ENCODE peak calls at places on chromosome 18, in seven cellular contexts. One of them, this sample, is unnamed.

GRCh38 chr18:50610349-50610748 is 50.5 kb downstream of the MAPK4 start:
- DNase-seq in GM12878: no peak
- DNase-seq in endothelial cell of umbilical vein: no peak
- DNase-seq in K562: peak; percentile 12
- DNase-seq in H1: no peak
- DNase-seq in prostate gland: no peak
- DNase-seq in HepG2: no peak
- DNase-seq in this sample: no peak

GRCh38 chr18:40055262-40055661 is 1899.8 kb upstream of the PIK3C3 start:
- DNase-seq in GM12878: no peak
- DNase-seq in HepG2: no peak
- DNase-seq in K562: no peak
- DNase-seq in endothelial cell of umbilical vein: no peak
- DNase-seq in prostate gland: no peak
- DNase-seq in H1: no peak
- DNase-seq in this sample: no peak

GRCh38 chr18:54215069-54215468 is 9.4 kb downstream of the MBD2 start:
- DNase-seq in H1: no peak
- DNase-seq in GM12878: no peak
- DNase-seq in HepG2: no peak
- DNase-seq in K562: no peak
- DNase-seq in endothelial cell of umbilical vein: no peak
- DNase-seq in prostate gland: no peak
- DNase-seq in this sample: no peak

GRCh38 chr18:59085797-59086196 is 53.9 kb upstream of the SEC11C start:
- DNase-seq in GM12878: no peak
- DNase-seq in endothelial cell of umbilical vein: peak; percentile 41
- DNase-seq in H1: no peak
- DNase-seq in HepG2: no peak
- DNase-seq in prostate gland: no peak
- DNase-seq in K562: no peak
- DNase-seq in this sample: no peak

GRCh38 chr18:73168171-73168570 is 300.4 kb upstream of the NETO1 start:
- DNase-seq in prostate gland: no peak
- DNase-seq in H1: no peak
- DNase-seq in GM12878: no peak
- DNase-seq in HepG2: no peak
- DNase-seq in endothelial cell of umbilical vein: no peak
- DNase-seq in K562: no peak
- DNase-seq in this sample: no peak

GRCh38 chr18:79410171-79410641 is 14.5 kb downstream of the NFATC1 start:
- DNase-seq in GM12878: no peak
- DNase-seq in endothelial cell of umbilical vein: no peak
- DNase-seq in H1: no peak
- DNase-seq in HepG2: no peak
- DNase-seq in prostate gland: no peak
- DNase-seq in K562: no peak
- DNase-seq in this sample: no peak

GRCh38 chr18:3816601-3817363 is 366.8 kb downstream of the TGIF1 start:
- DNase-seq in HepG2: peak; percentile 44
- DNase-seq in K562: no peak
- DNase-seq in GM12878: no peak
- DNase-seq in prostate gland: no peak
- DNase-seq in endothelial cell of umbilical vein: peak; percentile 64
- DNase-seq in H1: no peak
- DNase-seq in this sample: no peak

GRCh38 chr18:77203851-77204250 is 45.8 kb upstream of the GALR1 start:
- DNase-seq in K562: no peak
- DNase-seq in GM12878: no peak
- DNase-seq in HepG2: no peak
- DNase-seq in H1: no peak
- DNase-seq in endothelial cell of umbilical vein: no peak
- DNase-seq in prostate gland: no peak
- DNase-seq in this sample: no peak

GRCh38 chr18:21085579-21086161 is 25.9 kb downstream of the ROCK1 start:
- DNase-seq in GM12878: no peak
- DNase-seq in HepG2: no peak
- DNase-seq in H1: no peak
- DNase-seq in prostate gland: no peak
- DNase-seq in endothelial cell of umbilical vein: no peak
- DNase-seq in K562: no peak
- DNase-seq in this sample: no peak

GRCh38 chr18:34773961-34774754 is 64.1 kb downstream of the DTNA start:
- DNase-seq in K562: no peak
- DNase-seq in H1: no peak
- DNase-seq in HepG2: no peak
- DNase-seq in GM12878: no peak
- DNase-seq in prostate gland: no peak
- DNase-seq in endothelial cell of umbilical vein: peak; percentile 83
- DNase-seq in this sample: peak; percentile 70

GRCh38 chr18:38453880-38454279 is 888.3 kb upstream of the CELF4 start:
- DNase-seq in prostate gland: no peak
- DNase-seq in H1: no peak
- DNase-seq in endothelial cell of umbilical vein: no peak
- DNase-seq in HepG2: no peak
- DNase-seq in GM12878: no peak
- DNase-seq in K562: no peak
- DNase-seq in this sample: no peak

GRCh38 chr18:49784427-49785185 is 28.7 kb downstream of the ACAA2 start:
- DNase-seq in HepG2: no peak
- DNase-seq in GM12878: no peak
- DNase-seq in endothelial cell of umbilical vein: no peak
- DNase-seq in K562: no peak
- DNase-seq in prostate gland: no peak
- DNase-seq in H1: no peak
- DNase-seq in this sample: no peak

GRCh38 chr18:63262369-63263335 is 56.9 kb downstream of the BCL2 start:
- DNase-seq in K562: no peak
- DNase-seq in endothelial cell of umbilical vein: no peak
- DNase-seq in H1: no peak
- DNase-seq in prostate gland: no peak
- DNase-seq in HepG2: no peak
- DNase-seq in GM12878: no peak
- DNase-seq in this sample: peak; percentile 79

GRCh38 chr18:52897611-52898010 is 557.6 kb downstream of the DCC start:
- DNase-seq in K562: no peak
- DNase-seq in GM12878: no peak
- DNase-seq in endothelial cell of umbilical vein: no peak
- DNase-seq in HepG2: no peak
- DNase-seq in H1: no peak
- DNase-seq in prostate gland: no peak
- DNase-seq in this sample: no peak

GRCh38 chr18:80176334-80177080 is 67.4 kb downstream of the ADNP2 start:
- DNase-seq in K562: no peak
- DNase-seq in endothelial cell of umbilical vein: no peak
- DNase-seq in prostate gland: peak; percentile 44
- DNase-seq in H1: no peak
- DNase-seq in GM12878: no peak
- DNase-seq in HepG2: peak; percentile 8
- DNase-seq in this sample: no peak

GRCh38 chr18:10232062-10232461 is 222.4 kb upstream of the APCDD1 start:
- DNase-seq in endothelial cell of umbilical vein: no peak
- DNase-seq in HepG2: no peak
- DNase-seq in GM12878: no peak
- DNase-seq in prostate gland: no peak
- DNase-seq in H1: no peak
- DNase-seq in K562: no peak
- DNase-seq in this sample: no peak

GRCh38 chr18:75475228-75475627 is 47.7 kb upstream of the SMIM21 start:
- DNase-seq in K562: no peak
- DNase-seq in GM12878: no peak
- DNase-seq in H1: no peak
- DNase-seq in prostate gland: no peak
- DNase-seq in endothelial cell of umbilical vein: peak; percentile 43
- DNase-seq in HepG2: no peak
- DNase-seq in this sample: no peak

GRCh38 chr18:34299828-34300227 is 75.1 kb upstream of the NOL4 start:
- DNase-seq in K562: no peak
- DNase-seq in GM12878: no peak
- DNase-seq in endothelial cell of umbilical vein: no peak
- DNase-seq in HepG2: no peak
- DNase-seq in prostate gland: no peak
- DNase-seq in H1: no peak
- DNase-seq in this sample: no peak

GRCh38 chr18:79118797-79119196 is 49.6 kb downstream of the ATP9B start:
- DNase-seq in K562: no peak
- DNase-seq in prostate gland: no peak
- DNase-seq in GM12878: no peak
- DNase-seq in HepG2: no peak
- DNase-seq in endothelial cell of umbilical vein: no peak
- DNase-seq in H1: no peak
- DNase-seq in this sample: no peak

GRCh38 chr18:21362921-21363320 is 120.9 kb downstream of the GREB1L start:
- DNase-seq in K562: no peak
- DNase-seq in H1: no peak
- DNase-seq in HepG2: no peak
- DNase-seq in prostate gland: no peak
- DNase-seq in GM12878: no peak
- DNase-seq in endothelial cell of umbilical vein: no peak
- DNase-seq in this sample: no peak

GRCh38 chr18:3855961-3856360 is 406.0 kb downstream of the TGIF1 start:
- DNase-seq in H1: no peak
- DNase-seq in K562: no peak
- DNase-seq in HepG2: no peak
- DNase-seq in endothelial cell of umbilical vein: no peak
- DNase-seq in GM12878: no peak
- DNase-seq in prostate gland: no peak
- DNase-seq in this sample: no peak

GRCh38 chr18:5543854-5544389 is at the start of gene EPB41L3:
- DNase-seq in H1: no peak
- DNase-seq in HepG2: no peak
- DNase-seq in endothelial cell of umbilical vein: peak; percentile 61
- DNase-seq in GM12878: no peak
- DNase-seq in prostate gland: no peak
- DNase-seq in K562: no peak
- DNase-seq in this sample: peak; percentile 84

GRCh38 chr18:57959278-57959677 is 84.7 kb upstream of the NEDD4L start:
- DNase-seq in H1: no peak
- DNase-seq in K562: no peak
- DNase-seq in GM12878: no peak
- DNase-seq in endothelial cell of umbilical vein: peak; percentile 59
- DNase-seq in HepG2: peak; percentile 66
- DNase-seq in prostate gland: no peak
- DNase-seq in this sample: no peak

GRCh38 chr18:77360315-77361186 is 110.9 kb downstream of the GALR1 start:
- DNase-seq in endothelial cell of umbilical vein: no peak
- DNase-seq in K562: no peak
- DNase-seq in HepG2: no peak
- DNase-seq in H1: no peak
- DNase-seq in GM12878: no peak
- DNase-seq in prostate gland: no peak
- DNase-seq in this sample: no peak

GRCh38 chr18:56835331-56835730 is 184.2 kb downstream of the WDR7 start:
- DNase-seq in K562: no peak
- DNase-seq in prostate gland: no peak
- DNase-seq in GM12878: no peak
- DNase-seq in H1: no peak
- DNase-seq in HepG2: no peak
- DNase-seq in endothelial cell of umbilical vein: no peak
- DNase-seq in this sample: no peak
- H3K9me3 ChIP-seq in K562: no peaks in the 10 kb centered on the region
- H3K9me3 ChIP-seq in prostate gland: no peaks in the 10 kb centered on the region
- H3K9me3 ChIP-seq in GM12878: no peaks in the 10 kb centered on the region
- H3K9me3 ChIP-seq in H1: no peaks in the 10 kb centered on the region
- H3K9me3 ChIP-seq in HepG2: no peaks in the 10 kb centered on the region
- H3K9me3 ChIP-seq in endothelial cell of umbilical vein: no peaks in the 10 kb centered on the region
- H3K9me3 ChIP-seq in this sample: no peaks in the 10 kb centered on the region

DNA sequence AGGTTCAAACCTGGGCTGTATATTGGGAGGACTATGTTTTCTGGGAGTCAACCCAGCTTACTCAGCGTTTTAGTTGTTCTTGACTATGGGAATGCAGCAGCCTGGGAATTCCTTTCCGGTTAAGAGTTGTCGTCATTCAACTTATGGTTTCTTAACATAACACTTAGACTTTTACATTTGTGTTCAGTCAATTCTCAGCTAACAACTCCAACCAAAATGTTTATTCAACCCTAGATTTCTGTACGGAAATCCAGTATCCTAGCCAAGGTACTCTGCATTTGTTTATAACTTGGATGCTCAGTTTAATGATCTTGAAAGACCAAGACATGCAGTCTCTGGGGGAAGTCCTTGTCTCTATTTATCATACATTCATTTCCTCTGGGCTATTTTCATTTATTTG is 960.9 kb downstream of the CBLN2 start:
- DNase-seq in prostate gland: no peak
- DNase-seq in endothelial cell of umbilical vein: no peak
- DNase-seq in HepG2: no peak
- DNase-seq in K562: no peak
- DNase-seq in H1: no peak
- DNase-seq in GM12878: no peak
- DNase-seq in this sample: no peak
- H3K4me3 ChIP-seq in prostate gland: no peak overlapping the region
- H3K4me3 ChIP-seq in endothelial cell of umbilical vein: no peak overlapping the region
- H3K4me3 ChIP-seq in HepG2: no peak overlapping the region
- H3K4me3 ChIP-seq in K562: no peak overlapping the region
- H3K4me3 ChIP-seq in H1: no peak overlapping the region
- H3K4me3 ChIP-seq in GM12878: no peak overlapping the region
- H3K4me3 ChIP-seq in this sample: no peak overlapping the region

DNA sequence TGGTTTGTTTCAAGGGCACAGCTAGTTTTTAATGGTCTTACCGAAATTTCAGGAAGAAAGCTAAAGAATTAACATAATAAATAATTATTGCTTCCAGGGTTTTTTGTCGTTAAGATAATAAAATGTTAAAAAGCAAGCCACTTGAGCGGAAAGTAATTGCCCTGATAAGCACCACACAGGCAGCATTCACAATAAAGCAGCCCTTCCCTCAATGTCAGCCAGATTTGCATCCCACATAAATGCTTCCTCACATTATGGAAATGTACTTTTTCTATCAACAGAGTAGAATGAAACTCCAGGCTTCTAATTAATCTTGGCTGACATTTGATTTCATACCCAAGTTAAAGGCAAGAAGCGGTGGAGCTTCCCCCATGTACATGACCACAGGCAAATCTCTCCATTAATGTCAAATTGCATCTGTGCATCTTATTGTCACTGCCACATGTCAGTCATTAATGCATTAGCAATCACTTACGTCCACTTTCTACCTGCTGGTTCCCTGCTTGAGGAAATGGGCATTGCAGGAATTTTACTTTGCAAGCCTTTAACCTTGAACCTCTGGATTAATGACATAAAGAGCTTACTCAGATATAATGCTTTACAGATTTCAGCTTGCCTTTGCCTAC is 26.2 kb downstream of the PTPRM start:
- DNase-seq in H1: no peak
- DNase-seq in HepG2: no peak
- DNase-seq in endothelial cell of umbilical vein: no peak
- DNase-seq in K562: no peak
- DNase-seq in prostate gland: no peak
- DNase-seq in GM12878: no peak
- DNase-seq in this sample: no peak
- TF ChIP-seq POLR2AphosphoS5 in H1: no peak
- TF ChIP-seq POLR2AphosphoS5 in HepG2: no peak
- TF ChIP-seq POLR2AphosphoS5 in endothelial cell of umbilical vein: no peak
- TF ChIP-seq POLR2AphosphoS5 in K562: no peak
- TF ChIP-seq POLR2AphosphoS5 in prostate gland: no peak
- TF ChIP-seq POLR2AphosphoS5 in GM12878: no peak
- TF ChIP-seq POLR2AphosphoS5 in this sample: no peak

DNA sequence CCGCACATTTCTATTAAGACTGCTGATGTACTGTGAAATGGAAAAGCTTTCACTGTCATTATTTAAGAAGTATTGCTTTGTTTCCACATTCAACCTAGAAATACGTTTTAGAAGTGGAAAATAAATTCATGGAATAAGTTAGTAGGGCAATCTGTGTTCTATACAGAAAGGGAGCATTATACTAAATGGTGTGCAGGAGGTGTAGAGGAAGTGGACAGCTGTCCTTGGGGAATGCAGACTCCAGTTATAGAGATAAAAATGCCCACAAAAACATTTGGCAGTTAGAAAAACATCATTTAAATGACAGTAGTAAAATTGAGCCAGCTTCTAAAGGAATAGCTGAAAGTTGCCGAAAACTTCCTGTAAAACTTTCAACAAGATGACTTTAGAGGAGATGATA is 46.8 kb downstream of the PIK3C3 start:
- DNase-seq in GM12878: no peak
- DNase-seq in prostate gland: no peak
- DNase-seq in K562: no peak
- DNase-seq in endothelial cell of umbilical vein: no peak
- DNase-seq in H1: no peak
- DNase-seq in HepG2: no peak
- DNase-seq in this sample: no peak
- H3K9me3 ChIP-seq in GM12878: no peaks in the 10 kb centered on the region
- H3K9me3 ChIP-seq in prostate gland: no peaks in the 10 kb centered on the region
- H3K9me3 ChIP-seq in K562: no peaks in the 10 kb centered on the region
- H3K9me3 ChIP-seq in endothelial cell of umbilical vein: no peaks in the 10 kb centered on the region
- H3K9me3 ChIP-seq in H1: no peaks in the 10 kb centered on the region
- H3K9me3 ChIP-seq in HepG2: no peaks in the 10 kb centered on the region
- H3K9me3 ChIP-seq in this sample: no peaks in the 10 kb centered on the region